ENCODE peak calls at places on chromosomes 3 and 15, in eight cellular contexts. One of them, this sample, is unnamed.

GRCh38 chr3:14425574-14426304 is 23.3 kb downstream of the SLC6A6 start:
- DNase-seq in ovary: no peak
- DNase-seq in cardiac muscle cell: no peak
- DNase-seq in endodermal cell: no peak
- DNase-seq in type B pancreatic cell: no peak
- DNase-seq in left ventricle myocardium inferior: no peak
- DNase-seq in endothelial cell: no peak
- DNase-seq in psoas muscle: no peak
- DNase-seq in this sample: no peak

GRCh38 chr3:39000008-39000450 is 51.7 kb downstream of the SCN11A start:
- DNase-seq in ovary: no peak
- DNase-seq in cardiac muscle cell: peak
- DNase-seq in endodermal cell: no peak
- DNase-seq in type B pancreatic cell: no peak
- DNase-seq in left ventricle myocardium inferior: no peak
- DNase-seq in endothelial cell: no peak
- DNase-seq in psoas muscle: no peak
- DNase-seq in this sample: peak

GRCh38 chr3:17433866-17434265 is 308.6 kb downstream of the TBC1D5 start:
- DNase-seq in ovary: no peak
- DNase-seq in cardiac muscle cell: no peak
- DNase-seq in endodermal cell: no peak
- DNase-seq in type B pancreatic cell: no peak
- DNase-seq in left ventricle myocardium inferior: no peak
- DNase-seq in endothelial cell: no peak
- DNase-seq in psoas muscle: no peak
- DNase-seq in this sample: no peak

GRCh38 chr3:13884851-13885703 is 5.2 kb upstream of the WNT7A start:
- DNase-seq in ovary: no peak
- DNase-seq in cardiac muscle cell: peak
- DNase-seq in endodermal cell: peak
- DNase-seq in type B pancreatic cell: peak
- DNase-seq in left ventricle myocardium inferior: no peak
- DNase-seq in endothelial cell: peak
- DNase-seq in psoas muscle: no peak
- DNase-seq in this sample: peak

GRCh38 chr3:194879991-194880939 is 194.6 kb downstream of the FAM43A start:
- DNase-seq in ovary: no peak
- DNase-seq in cardiac muscle cell: no peak
- DNase-seq in endodermal cell: peak
- DNase-seq in type B pancreatic cell: peak
- DNase-seq in left ventricle myocardium inferior: peak
- DNase-seq in endothelial cell: no peak
- DNase-seq in psoas muscle: no peak
- DNase-seq in this sample: no peak

GRCh38 chr15:70415330-70415884 is 317.7 kb upstream of the TLE3 start:
- DNase-seq in ovary: no peak
- DNase-seq in cardiac muscle cell: no peak
- DNase-seq in endodermal cell: no peak
- DNase-seq in type B pancreatic cell: no peak
- DNase-seq in left ventricle myocardium inferior: no peak
- DNase-seq in endothelial cell: no peak
- DNase-seq in psoas muscle: no peak
- DNase-seq in this sample: no peak

GRCh38 chr3:49501258-49501609 is 31.2 kb downstream of the DAG1 start:
- DNase-seq in ovary: no peak
- DNase-seq in cardiac muscle cell: no peak
- DNase-seq in endodermal cell: no peak
- DNase-seq in type B pancreatic cell: no peak
- DNase-seq in left ventricle myocardium inferior: no peak
- DNase-seq in endothelial cell: no peak
- DNase-seq in psoas muscle: peak
- DNase-seq in this sample: no peak

GRCh38 chr15:70792171-70792573 is 28.8 kb upstream of the UACA start:
- DNase-seq in ovary: no peak
- DNase-seq in cardiac muscle cell: no peak
- DNase-seq in endodermal cell: no peak
- DNase-seq in type B pancreatic cell: no peak
- DNase-seq in left ventricle myocardium inferior: no peak
- DNase-seq in endothelial cell: no peak
- DNase-seq in psoas muscle: no peak
- DNase-seq in this sample: no peak

GRCh38 chr15:87492321-87492720 is 764.2 kb downstream of the NTRK3 start:
- DNase-seq in ovary: no peak
- DNase-seq in cardiac muscle cell: no peak
- DNase-seq in endodermal cell: no peak
- DNase-seq in type B pancreatic cell: no peak
- DNase-seq in left ventricle myocardium inferior: no peak
- DNase-seq in endothelial cell: no peak
- DNase-seq in psoas muscle: no peak
- DNase-seq in this sample: no peak

GRCh38 chr3:188246905-188247304 is 92.9 kb downstream of the LPP start:
- DNase-seq in ovary: no peak
- DNase-seq in cardiac muscle cell: no peak
- DNase-seq in endodermal cell: no peak
- DNase-seq in type B pancreatic cell: no peak
- DNase-seq in left ventricle myocardium inferior: no peak
- DNase-seq in endothelial cell: no peak
- DNase-seq in psoas muscle: no peak
- DNase-seq in this sample: no peak

GRCh38 chr3:10927551-10927950 is 65.0 kb upstream of the SLC6A1 start:
- DNase-seq in ovary: no peak
- DNase-seq in cardiac muscle cell: no peak
- DNase-seq in endodermal cell: no peak
- DNase-seq in type B pancreatic cell: no peak
- DNase-seq in left ventricle myocardium inferior: no peak
- DNase-seq in endothelial cell: no peak
- DNase-seq in psoas muscle: no peak
- DNase-seq in this sample: no peak

GRCh38 chr3:119195911-119196310 is 22.5 kb downstream of the UPK1B start:
- DNase-seq in ovary: no peak
- DNase-seq in cardiac muscle cell: no peak
- DNase-seq in endodermal cell: no peak
- DNase-seq in type B pancreatic cell: no peak
- DNase-seq in left ventricle myocardium inferior: no peak
- DNase-seq in endothelial cell: no peak
- DNase-seq in psoas muscle: no peak
- DNase-seq in this sample: no peak

GRCh38 chr3:120773932-120774331 is 31.4 kb downstream of the GTF2E1 start:
- DNase-seq in ovary: no peak
- DNase-seq in cardiac muscle cell: no peak
- DNase-seq in endodermal cell: no peak
- DNase-seq in type B pancreatic cell: no peak
- DNase-seq in left ventricle myocardium inferior: no peak
- DNase-seq in endothelial cell: no peak
- DNase-seq in psoas muscle: no peak
- DNase-seq in this sample: no peak

DNA sequence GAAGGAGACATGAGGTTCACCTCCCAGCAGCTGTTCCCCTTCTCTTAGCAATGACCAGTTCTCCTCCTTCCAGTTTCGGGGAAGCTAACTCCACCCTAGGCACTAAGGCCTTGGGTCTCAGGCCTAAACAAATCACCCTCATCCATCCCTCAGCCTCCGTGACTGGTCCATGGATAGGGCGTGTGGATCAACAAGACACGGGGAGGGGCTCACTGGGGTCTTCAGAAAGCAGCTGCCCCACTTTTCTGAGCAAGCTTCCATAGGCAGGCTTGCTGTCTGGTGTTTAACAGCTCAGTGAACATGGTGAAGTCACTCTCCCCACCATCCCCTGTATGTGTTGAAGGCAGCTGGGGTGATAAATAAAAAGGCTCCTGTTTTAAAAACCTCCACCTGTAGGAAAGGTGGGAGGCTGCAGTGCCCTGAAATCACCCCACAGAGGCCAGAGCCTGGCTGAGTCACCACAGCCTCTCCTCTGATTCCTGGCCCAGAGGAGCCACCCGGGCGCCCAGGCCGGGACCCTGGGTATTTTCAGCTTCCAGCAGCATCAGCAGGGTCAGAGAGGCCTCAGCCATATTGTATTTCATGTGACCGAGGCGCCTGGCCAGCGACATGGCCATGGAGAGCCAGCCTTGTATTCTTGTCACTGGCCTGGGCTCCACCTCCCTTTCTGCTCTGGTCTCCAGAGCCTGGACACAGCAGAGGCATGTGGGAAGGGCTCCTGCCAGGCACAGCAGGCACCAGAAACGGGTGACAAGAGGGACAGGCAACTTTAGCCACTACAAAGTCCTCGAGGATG is 60.3 kb upstream of the HERC1 start:
- DNase-seq in ovary: no peak
- DNase-seq in cardiac muscle cell: no peak
- DNase-seq in endodermal cell: no peak
- DNase-seq in type B pancreatic cell: no peak
- DNase-seq in left ventricle myocardium inferior: no peak
- DNase-seq in endothelial cell: no peak
- DNase-seq in psoas muscle: peak
- DNase-seq in this sample: no peak
- TF ChIP-seq CTCF in ovary: no peak
- TF ChIP-seq CTCF in cardiac muscle cell: no peak
- TF ChIP-seq CTCF in endodermal cell: no peak
- TF ChIP-seq CTCF in type B pancreatic cell: no peak
- TF ChIP-seq CTCF in left ventricle myocardium inferior: no peak
- TF ChIP-seq CTCF in endothelial cell: no peak
- TF ChIP-seq CTCF in psoas muscle: no peak
- TF ChIP-seq CTCF in this sample: no peak

GRCh38 chr3:20668411-20668810 is 482.4 kb upstream of the SGO1 start:
- DNase-seq in ovary: no peak
- DNase-seq in cardiac muscle cell: peak
- DNase-seq in endodermal cell: peak
- DNase-seq in type B pancreatic cell: no peak
- DNase-seq in left ventricle myocardium inferior: no peak
- DNase-seq in endothelial cell: peak
- DNase-seq in psoas muscle: no peak
- DNase-seq in this sample: no peak
- TF ChIP-seq CTCF in ovary: no peak
- TF ChIP-seq CTCF in cardiac muscle cell: no peak
- TF ChIP-seq CTCF in endodermal cell: peak
- TF ChIP-seq CTCF in type B pancreatic cell: peak
- TF ChIP-seq CTCF in left ventricle myocardium inferior: peak
- TF ChIP-seq CTCF in endothelial cell: no peak
- TF ChIP-seq CTCF in psoas muscle: no peak
- TF ChIP-seq CTCF in this sample: no peak

GRCh38 chr3:109228391-109229080 is 87.8 kb downstream of the DPPA2 start:
- DNase-seq in ovary: no peak
- DNase-seq in cardiac muscle cell: no peak
- DNase-seq in endodermal cell: no peak
- DNase-seq in type B pancreatic cell: no peak
- DNase-seq in left ventricle myocardium inferior: no peak
- DNase-seq in endothelial cell: no peak
- DNase-seq in psoas muscle: no peak
- DNase-seq in this sample: no peak

DNA sequence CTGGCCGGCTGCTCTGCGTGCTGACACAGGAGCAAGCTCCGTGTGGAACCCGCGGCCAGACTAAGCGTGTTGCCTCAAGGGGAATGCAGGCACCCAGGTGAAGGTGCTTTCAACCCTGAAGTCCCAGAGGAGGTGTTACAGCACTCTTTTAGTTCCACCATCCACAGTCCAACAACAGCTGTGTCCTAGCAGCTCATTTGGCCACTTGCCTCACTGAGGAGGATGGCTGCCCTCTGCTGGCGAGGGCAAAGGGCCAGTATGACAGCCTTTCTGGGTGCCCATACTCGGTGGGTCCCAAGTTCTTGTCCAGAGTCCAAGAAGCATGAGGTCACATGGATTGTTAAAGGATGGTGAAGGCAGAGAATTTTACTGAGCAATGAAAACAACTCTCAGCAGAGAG is 87.8 kb downstream of the C3orf85 start:
- DNase-seq in ovary: no peak
- DNase-seq in cardiac muscle cell: no peak
- DNase-seq in endodermal cell: peak
- DNase-seq in type B pancreatic cell: no peak
- DNase-seq in left ventricle myocardium inferior: no peak
- DNase-seq in endothelial cell: peak
- DNase-seq in psoas muscle: no peak
- DNase-seq in this sample: no peak
- TF ChIP-seq CTCF in ovary: no peak
- TF ChIP-seq CTCF in cardiac muscle cell: peak
- TF ChIP-seq CTCF in endodermal cell: peak
- TF ChIP-seq CTCF in type B pancreatic cell: no peak
- TF ChIP-seq CTCF in left ventricle myocardium inferior: no peak
- TF ChIP-seq CTCF in endothelial cell: peak
- TF ChIP-seq CTCF in psoas muscle: no peak
- TF ChIP-seq CTCF in this sample: peak

GRCh38 chr3:170499562-170500156 is 81.0 kb downstream of the CLDN11 start:
- DNase-seq in ovary: peak
- DNase-seq in cardiac muscle cell: peak
- DNase-seq in endodermal cell: peak
- DNase-seq in type B pancreatic cell: no peak
- DNase-seq in left ventricle myocardium inferior: no peak
- DNase-seq in endothelial cell: peak
- DNase-seq in psoas muscle: peak
- DNase-seq in this sample: peak
- TF ChIP-seq CTCF in ovary: peak
- TF ChIP-seq CTCF in cardiac muscle cell: peak
- TF ChIP-seq CTCF in endodermal cell: peak
- TF ChIP-seq CTCF in type B pancreatic cell: peak
- TF ChIP-seq CTCF in left ventricle myocardium inferior: peak
- TF ChIP-seq CTCF in endothelial cell: peak
- TF ChIP-seq CTCF in psoas muscle: peak
- TF ChIP-seq CTCF in this sample: peak

GRCh38 chr3:52299815-52300611 is 12.4 kb downstream of the GLYCTK start:
- DNase-seq in ovary: peak
- DNase-seq in cardiac muscle cell: peak
- DNase-seq in endodermal cell: peak
- DNase-seq in type B pancreatic cell: no peak
- DNase-seq in left ventricle myocardium inferior: peak
- DNase-seq in endothelial cell: peak
- DNase-seq in psoas muscle: no peak
- DNase-seq in this sample: no peak
- TF ChIP-seq CTCF in ovary: no peak
- TF ChIP-seq CTCF in cardiac muscle cell: no peak
- TF ChIP-seq CTCF in endodermal cell: peak
- TF ChIP-seq CTCF in type B pancreatic cell: peak
- TF ChIP-seq CTCF in left ventricle myocardium inferior: peak
- TF ChIP-seq CTCF in endothelial cell: no peak
- TF ChIP-seq CTCF in psoas muscle: no peak
- TF ChIP-seq CTCF in this sample: peak

GRCh38 chr15:29589975-29590374 is 232.3 kb downstream of the TJP1 start:
- DNase-seq in ovary: no peak
- DNase-seq in cardiac muscle cell: no peak
- DNase-seq in endodermal cell: no peak
- DNase-seq in type B pancreatic cell: no peak
- DNase-seq in left ventricle myocardium inferior: no peak
- DNase-seq in endothelial cell: no peak
- DNase-seq in psoas muscle: no peak
- DNase-seq in this sample: no peak
- TF ChIP-seq CTCF in ovary: no peak
- TF ChIP-seq CTCF in cardiac muscle cell: no peak
- TF ChIP-seq CTCF in endodermal cell: no peak
- TF ChIP-seq CTCF in type B pancreatic cell: no peak
- TF ChIP-seq CTCF in left ventricle myocardium inferior: no peak
- TF ChIP-seq CTCF in endothelial cell: no peak
- TF ChIP-seq CTCF in psoas muscle: no peak
- TF ChIP-seq CTCF in this sample: no peak